ENCODE peak calls at places on chromosomes 1 and 21, in five cellular contexts. G is astrocyte of the spinal cord, C is psoas muscle, L is astrocyte, D is cardiac muscle cell. M is an unnamed sample.

GRCh38 chr1:208219659-208220282 is 24.4 kb downstream of the PLXNA2 start:
- DNase-seq in D (peak), C (peak), L (peak), G (peak), M (peak)

GRCh38 chr1:184684285-184685077 is 70.2 kb downstream of the EDEM3 start:
- DNase-seq in D (no peak), C (peak), L (no peak), G (no peak), M (no peak)

GRCh38 chr1:19312782-19313635 is 883 bp downstream of the SLC66A1 start:
- DNase-seq in G (no peak), D (no peak), L (no peak), C (no peak), M (no peak)

GRCh38 chr1:220983877-220984635 is 104.8 kb downstream of the HLX start:
- DNase-seq in D (no peak), G (no peak), C (no peak), L (no peak), M (no peak)

GRCh38 chr1:6603424-6603850 is 768 bp upstream of the KLHL21 start:
- DNase-seq in L (peak), D (peak), G (peak), C (peak), M (no peak)

GRCh38 chr1:55702064-55702463 is 486.9 kb upstream of the USP24 start:
- DNase-seq in G (no peak), C (no peak), D (peak), L (no peak), M (no peak)

GRCh38 chr1:177517556-177517955 is 346.8 kb downstream of the BRINP2 start:
- DNase-seq in L (peak), D (no peak), C (no peak), G (peak), M (no peak)

GRCh38 chr1:208437416-208437815 is 193.2 kb upstream of the PLXNA2 start:
- DNase-seq in L (peak), G (peak), C (no peak), D (no peak), M (peak)

GRCh38 chr1:84853743-84854721 is 39.0 kb downstream of the LPAR3 start:
- DNase-seq in G (peak), L (peak), C (no peak), D (no peak), M (peak)

GRCh38 chr1:157652859-157653493 is 47.6 kb downstream of the FCRL3 start:
- DNase-seq in D (no peak), L (no peak), G (no peak), C (no peak), M (no peak)

GRCh38 chr1:160674415-160674814 is 27.6 kb upstream of the SLAMF1 start:
- DNase-seq in C (no peak), L (no peak), G (no peak), D (no peak), M (no peak)

GRCh38 chr21:45448810-45449657 is 44.1 kb downstream of the COL18A1 start:
- DNase-seq in L (no peak), D (no peak), C (peak), G (no peak), M (no peak)

GRCh38 chr1:3459940-3460652 is 5.6 kb downstream of the ARHGEF16 start:
- DNase-seq in C (peak), L (no peak), G (no peak), D (peak), M (no peak)

GRCh38 chr1:204885288-204885711 is 14.6 kb downstream of the NFASC start:
- DNase-seq in L (peak), G (no peak), D (no peak), C (no peak), M (no peak)

GRCh38 chr21:16794944-16795343 is 717.9 kb upstream of the CXADR start:
- DNase-seq in L (peak), G (peak), D (no peak), C (peak), M (peak)

GRCh38 chr1:226662704-226663326 is 76.3 kb downstream of the ITPKB start:
- DNase-seq in L (peak), G (peak), D (no peak), C (peak), M (peak)

GRCh38 chr1:36096500-36097412 is 8.1 kb downstream of the ADPRS start:
- DNase-seq in D (peak), C (no peak), L (no peak), G (no peak), M (peak)

GRCh38 chr21:43341349-43342163 is 85.4 kb downstream of the SIK1 start:
- DNase-seq in C (peak), G (peak), D (no peak), L (peak), M (no peak)

GRCh38 chr1:8926707-8927694 is 18.7 kb upstream of the CA6 start:
- DNase-seq in G (no peak), C (no peak), D (no peak), L (no peak), M (no peak)

GRCh38 chr1:226967665-226968064 is 27.6 kb downstream of the COQ8A start:
- DNase-seq in D (no peak), G (no peak), L (peak), C (peak), M (no peak)

GRCh38 chr1:240866724-240867123 is 254.8 kb upstream of the GREM2 start:
- DNase-seq in L (no peak), C (no peak), D (no peak), G (no peak), M (no peak)